ENCODE peak calls at places on chromosome 16, in ten cellular contexts. G is heart right ventricle; F is tibial artery; P is effector memory CD4-positive, alpha-beta T cell; B is PC-3; J is H9; L is transverse colon; T is adrenal gland; H is esophagus squamous epithelium; M is astrocyte. N is an unnamed sample. For H3K4me1, the result is how much of the 10 kb centered on the place peaks cover.

GRCh38 chr16:81632392-81633146 is 146.5 kb upstream of the PLCG2 start:
- DNase-seq in J (no peak), G (no peak), F (peak), H (no peak), B (peak), P (peak), M (peak), T (peak), L (peak), N (peak)

GRCh38 chr16:89357055-89357454 is 133.3 kb downstream of the ANKRD11 start:
- DNase-seq in B (peak), J (peak), P (no peak), T (no peak), F (no peak), G (no peak), L (no peak), M (no peak), H (no peak), N (no peak)

GRCh38 chr16:24845726-24846547 is at the start of gene SLC5A11:
- DNase-seq in T (no peak), M (no peak), F (no peak), H (no peak), L (peak), B (no peak), J (no peak), G (no peak), P (no peak), N (no peak)

GRCh38 chr16:56984639-56985038 is 4.7 kb upstream of the NLRC5 start:
- DNase-seq in B (no peak), T (no peak), P (no peak), H (no peak), G (no peak), M (no peak), F (peak), J (no peak), L (no peak), N (no peak)

GRCh38 chr16:79009911-79010310 is 590.6 kb downstream of the MAF start:
- DNase-seq in T (no peak), L (no peak), F (no peak), H (no peak), P (no peak), M (no peak), B (no peak), J (no peak), G (no peak), N (no peak)

GRCh38 chr16:65136656-65137055 is 14.8 kb upstream of the CDH11 start:
- DNase-seq in P (no peak), B (no peak), H (no peak), G (no peak), T (no peak), F (no peak), J (no peak), L (no peak), M (no peak), N (no peak)

GRCh38 chr16:19882641-19883040 is 2.0 kb downstream of the GPRC5B start:
- DNase-seq in T (no peak), F (no peak), M (no peak), L (no peak), G (peak), B (no peak), H (no peak), P (no peak), J (peak), N (no peak)

GRCh38 chr16:30145692-30146091 is 22.7 kb upstream of the MAPK3 start:
- DNase-seq in P (no peak), H (no peak), L (no peak), T (no peak), F (no peak), G (no peak), B (no peak), J (no peak), M (no peak), N (no peak)

GRCh38 chr16:74253146-74253545 is 43.5 kb upstream of the PSMD7 start:
- DNase-seq in H (no peak), J (no peak), P (no peak), G (no peak), L (no peak), M (no peak), F (no peak), T (no peak), B (no peak), N (no peak)

GRCh38 chr16:9364721-9365693 is 273.6 kb downstream of the HAPSTR1 start:
- DNase-seq in L (peak), J (no peak), T (peak), G (peak), B (no peak), H (no peak), P (no peak), F (peak), M (no peak), N (peak)

GRCh38 chr16:59878479-59878878 is 1144.4 kb upstream of the GOT2 start:
- DNase-seq in B (peak), M (peak), P (no peak), H (no peak), J (no peak), F (no peak), L (no peak), T (no peak), G (no peak), N (no peak)

GRCh38 chr16:75238132-75238852 is 13.1 kb downstream of the BCAR1 start:
- DNase-seq in F (peak), B (no peak), P (no peak), M (peak), T (peak), L (peak), J (peak), G (peak), H (no peak), N (peak)

GRCh38 chr16:17578921-17579876 is 108.4 kb upstream of the XYLT1 start:
- DNase-seq in B (peak), M (peak), J (peak), P (peak), L (peak), T (peak), H (no peak), G (peak), F (peak), N (peak)

GRCh38 chr16:19522369-19523159 is 666 bp upstream of the GDE1 start:
- DNase-seq in M (no peak), H (no peak), T (no peak), G (no peak), J (no peak), B (peak), F (no peak), P (no peak), L (no peak), N (no peak)

GRCh38 chr16:55035037-55035436 is 104.4 kb downstream of the IRX5 start:
- DNase-seq in T (no peak), G (no peak), L (no peak), P (no peak), H (no peak), F (peak), M (no peak), B (peak), J (peak), N (peak)

GRCh38 chr16:60640038-60640437 is 1396.2 kb downstream of the CDH8 start:
- DNase-seq in L (no peak), P (no peak), T (no peak), H (no peak), G (no peak), B (no peak), M (no peak), F (no peak), J (no peak), N (no peak)

GRCh38 chr16:50367777-50368409 is 895 bp downstream of the BRD7 start:
- DNase-seq in T (no peak), J (no peak), P (no peak), G (no peak), B (peak), L (no peak), F (no peak), M (no peak), H (no peak), N (no peak)

GRCh38 chr16:9256196-9256595 is 164.8 kb downstream of the HAPSTR1 start:
- DNase-seq in M (no peak), G (no peak), B (peak), L (peak), P (no peak), J (peak), T (no peak), F (no peak), H (no peak), N (no peak)

GRCh38 chr16:65737831-65738230 is 616.0 kb upstream of the CDH11 start:
- DNase-seq in L (no peak), H (no peak), F (no peak), J (no peak), G (no peak), P (no peak), T (no peak), M (no peak), B (no peak), N (no peak)

GRCh38 chr16:8677481-8677880 is 3.1 kb downstream of the ABAT start:
- DNase-seq in L (no peak), T (no peak), J (no peak), M (no peak), P (no peak), F (no peak), G (no peak), H (no peak), B (peak), N (no peak)

GRCh38 chr16:30626230-30626629 is 16.0 kb upstream of the ZNF689 start:
- DNase-seq in H (no peak), T (no peak), M (no peak), F (no peak), P (no peak), L (no peak), G (no peak), B (no peak), J (no peak), N (no peak)

GRCh38 chr16:55346475-55346874 is 22.5 kb downstream of the IRX6 start:
- DNase-seq in M (no peak), B (no peak), T (no peak), J (no peak), H (no peak), L (no peak), P (no peak), F (no peak), G (no peak), N (no peak)

DNA sequence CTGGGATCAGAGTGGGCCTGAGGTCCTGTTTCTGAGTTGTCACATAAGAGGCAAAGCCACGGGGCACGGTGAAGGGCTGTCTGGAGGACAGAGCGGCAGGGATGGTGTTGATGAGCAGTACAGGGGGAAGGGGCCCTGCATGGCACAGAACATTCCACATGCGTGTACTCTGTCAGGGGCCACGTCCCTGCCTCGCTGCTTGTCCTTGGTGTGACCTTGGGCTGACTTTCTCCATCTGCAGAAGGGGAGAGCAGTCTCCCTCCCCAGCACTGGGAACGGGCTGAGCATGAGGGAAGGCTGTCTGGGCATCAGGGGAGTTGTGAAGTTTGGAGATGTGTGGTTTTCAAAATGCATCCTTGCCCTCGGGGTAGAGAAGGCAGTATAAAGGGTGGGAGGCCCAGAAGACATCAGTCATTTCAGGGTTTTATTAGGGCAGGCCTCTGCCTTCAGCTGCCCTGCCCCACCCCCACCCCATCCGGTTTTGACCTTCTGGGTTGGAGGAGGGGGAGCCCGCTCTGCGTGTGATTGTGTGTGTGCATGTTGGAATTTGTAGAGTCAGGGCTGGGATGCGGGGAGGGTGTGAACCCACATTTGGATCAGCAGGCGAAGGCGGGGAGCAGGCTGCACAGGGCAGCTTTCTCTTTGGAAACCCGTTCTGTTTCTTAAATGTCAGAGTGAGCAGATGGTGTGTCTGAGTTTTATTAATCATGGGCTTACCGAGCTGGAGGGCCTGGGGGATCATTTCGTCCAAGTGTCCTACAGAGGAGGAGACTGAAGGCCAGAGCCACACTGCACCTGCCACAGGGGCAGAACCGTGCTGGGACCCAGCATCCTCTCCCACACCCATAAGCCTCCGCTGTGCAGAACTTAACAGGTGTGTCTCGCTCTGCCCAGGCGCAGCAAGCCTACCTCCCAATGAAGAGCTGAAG is 71.2 kb upstream of the GSE1 start:
- DNase-seq in B (no peak), P (no peak), H (no peak), T (no peak), L (no peak), M (no peak), F (no peak), J (no peak), G (no peak), N (no peak)
- H3K4me1 ChIP-seq in B (under half), P (under half), H (under half), T (under half), L (under half), M (under half), F (under half), J (under half), G (under half), N (under half)

GRCh38 chr16:4461250-4462085 is 13.0 kb downstream of the NMRAL1 start:
- DNase-seq in L (no peak), T (no peak), M (no peak), G (no peak), B (no peak), F (no peak), J (peak), P (no peak), H (no peak), N (no peak)
- H3K4me1 ChIP-seq in L (under half), T (under half), M (under half), G (under half), B (under half), F (under half), J (under half), P (under half), H (under half), N (under half)

GRCh38 chr16:86894925-86895324 is 316.6 kb downstream of the FOXL1 start:
- DNase-seq in J (no peak), G (no peak), B (no peak), H (no peak), M (no peak), F (peak), P (no peak), L (no peak), T (no peak), N (no peak)
- H3K4me1 ChIP-seq in J (under half), G (under half), B (under half), H (under half), M (under half), F (under half), P (under half), L (under half), T (under half), N (under half)

GRCh38 chr16:14499110-14499509 is 130.9 kb downstream of the PARN start:
- DNase-seq in G (no peak), P (no peak), B (no peak), F (no peak), H (no peak), L (no peak), M (no peak), T (no peak), J (no peak), N (no peak)
- H3K4me1 ChIP-seq in G (under half), P (under half), B (half or more), F (under half), H (half or more), L (under half), M (under half), T (under half), J (under half), N (under half)

GRCh38 chr16:12545292-12545610 is 258.4 kb downstream of the CPPED1 start:
- DNase-seq in F (no peak), T (no peak), H (no peak), L (no peak), P (no peak), G (no peak), M (no peak), J (no peak), B (no peak), N (no peak)

GRCh38 chr16:12544477-12545291 is 259.0 kb downstream of the CPPED1 start:
- DNase-seq in G (no peak), J (no peak), M (peak), T (no peak), H (no peak), B (no peak), L (no peak), F (no peak), P (no peak), N (no peak)

GRCh38 chr16:12543700-12544476 is 259.8 kb downstream of the CPPED1 start:
- DNase-seq in J (no peak), M (no peak), H (no peak), T (no peak), B (no peak), P (no peak), L (no peak), F (no peak), G (no peak), N (no peak)

GRCh38 chr16:12541672-12542071 is 262.0 kb downstream of the CPPED1 start:
- DNase-seq in B (no peak), J (no peak), M (no peak), P (no peak), L (no peak), T (no peak), G (no peak), H (no peak), F (no peak), N (no peak)

DNA sequence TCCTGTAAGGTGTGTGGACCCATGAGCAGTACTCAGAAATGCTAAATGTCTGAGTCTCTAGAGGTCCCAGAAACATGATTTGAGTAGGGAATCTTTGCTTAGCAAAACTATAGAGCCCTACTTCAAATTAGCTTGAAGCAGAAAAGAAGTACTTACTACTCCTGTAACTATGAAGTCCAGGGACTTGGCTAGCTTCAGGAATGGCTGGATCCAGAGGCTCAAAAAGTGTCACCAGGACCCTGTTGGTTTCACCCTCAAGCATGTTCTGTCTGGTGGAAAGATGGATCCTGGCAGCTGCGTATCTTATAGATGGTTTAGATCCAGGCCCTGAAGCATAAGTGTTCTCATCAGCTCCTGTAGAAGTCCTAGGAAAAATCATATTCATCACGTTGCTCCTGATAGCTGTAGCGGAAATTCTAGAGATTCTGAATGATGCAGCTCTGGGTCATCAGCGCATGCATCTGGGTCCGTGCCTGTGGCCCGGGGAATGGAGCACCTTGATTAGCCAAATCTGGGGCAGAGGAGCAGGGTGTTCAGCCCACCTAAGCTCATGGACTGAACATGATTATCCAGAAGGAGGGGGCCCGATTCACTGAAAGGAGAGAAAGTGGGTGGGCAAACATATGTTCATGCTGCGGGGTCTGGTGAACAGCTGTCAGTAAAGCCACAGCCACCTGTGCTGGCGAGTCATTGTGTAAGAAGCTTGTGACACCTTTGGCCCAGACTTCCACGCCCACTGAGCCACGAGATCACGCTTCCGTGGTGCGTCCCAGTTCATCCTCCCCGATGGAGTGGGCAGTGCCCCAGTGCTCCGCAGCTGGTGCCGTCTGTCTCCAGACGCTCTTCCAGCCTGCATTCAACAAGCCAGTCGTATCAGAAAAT is 260.6 kb downstream of the CPPED1 start:
- DNase-seq in B (no peak), F (no peak), T (no peak), J (no peak), P (no peak), H (no peak), M (no peak), G (no peak), L (no peak), N (no peak)
- H3K4me1 ChIP-seq in B (under half), F (under half), T (under half), J (under half), P (under half), H (half or more), M (under half), G (under half), L (under half), N (under half)

N was measured in ascending aorta.